ENCODE peak calls at places on chromosomes 6 and 20, in six cellular contexts. B, N, X, O, M and A are unnamed samples.
A peak's percentile ranks its signal among the peaks of the same experiment; 100 is the strongest.

GRCh38 chr6:160226118-160226541 is 32.5 kb downstream of the SLC22A2 start:
- DNase-seq in B (no peak), N (no peak), O (no peak), X (no peak), M (no peak), A (no peak)

GRCh38 chr6:129501401-129502051 is 208.5 kb downstream of the ARHGAP18 start:
- DNase-seq in O (peak; percentile 65), N (peak; percentile 45), M (peak; percentile 91), X (peak; percentile 45), B (peak; percentile 22), A (no peak)

GRCh38 chr20:41570552-41570951 is 47.6 kb downstream of the CHD6 start:
- DNase-seq in O (no peak), B (no peak), M (no peak), N (no peak), X (no peak), A (no peak)

GRCh38 chr6:70375882-70376281 is 37.4 kb upstream of the FAM135A start:
- DNase-seq in N (no peak), B (no peak), X (peak; percentile 29), O (no peak), M (no peak), A (no peak)

GRCh38 chr6:41712651-41713103 is 22.7 kb downstream of the TFEB start:
- DNase-seq in N (peak; percentile 91), B (no peak), O (peak; percentile 34), M (no peak), X (no peak), A (peak; percentile 84)

GRCh38 chr6:39029156-39030011 is 19.2 kb upstream of the GLP1R start:
- DNase-seq in B (no peak), O (no peak), X (peak; percentile 38), M (no peak), N (no peak), A (no peak)

GRCh38 chr6:137871299-137871698 is 4.2 kb downstream of the TNFAIP3 start:
- DNase-seq in N (no peak), X (no peak), O (no peak), M (no peak), B (no peak), A (no peak)

GRCh38 chr6:40308533-40309306 is 278.4 kb downstream of the LRFN2 start:
- DNase-seq in O (peak; percentile 37), X (peak; percentile 39), N (peak; percentile 38), M (peak; percentile 15), B (peak; percentile 27), A (peak; percentile 43)

GRCh38 chr6:32050562-32050961 is 12.3 kb downstream of the CYP21A2 start:
- DNase-seq in B (no peak), O (no peak), M (no peak), X (no peak), N (no peak), A (no peak)

GRCh38 chr6:150025201-150025917 is at the start of gene RAET1L:
- DNase-seq in M (peak; percentile 17), N (no peak), O (peak; percentile 35), B (no peak), X (no peak), A (no peak)

GRCh38 chr20:63032861-63033634 is 26.3 kb upstream of the BHLHE23 start:
- DNase-seq in N (no peak), M (no peak), B (no peak), O (no peak), X (no peak), A (no peak)

GRCh38 chr6:35496851-35497570 is at the start of gene TEAD3:
- DNase-seq in N (peak; percentile 4), X (no peak), O (peak; percentile 88), B (no peak), M (peak; percentile 66), A (no peak)

GRCh38 chr20:33433465-33433864 is 10.1 kb downstream of the SNTA1 start:
- DNase-seq in O (no peak), B (no peak), X (no peak), M (no peak), N (peak; percentile 29), A (peak; percentile 39)

GRCh38 chr20:8043687-8044278 is 24.2 kb upstream of the TMX4 start:
- DNase-seq in B (peak; percentile 57), X (peak; percentile 56), M (peak; percentile 38), N (no peak), O (no peak), A (no peak)

GRCh38 chr6:111721677-111722219 is 116.1 kb upstream of the TRAF3IP2 start:
- DNase-seq in M (no peak), O (no peak), N (no peak), X (peak; percentile 53), B (no peak), A (no peak)

GRCh38 chr6:12246900-12247299 is 43.3 kb upstream of the EDN1 start:
- DNase-seq in N (no peak), M (no peak), O (no peak), B (no peak), X (no peak), A (no peak)

GRCh38 chr6:111573892-111574800 is 31.5 kb downstream of the TRAF3IP2 start:
- DNase-seq in B (no peak), X (no peak), N (no peak), O (no peak), M (no peak), A (no peak)

GRCh38 chr6:9647043-9647520 is 767.8 kb downstream of the TFAP2A start:
- DNase-seq in B (no peak), X (no peak), N (no peak), O (no peak), M (no peak), A (no peak)